ENCODE peak calls at places on chromosome 21, in six cellular contexts. H, X, M, A, U and J are unnamed samples.

GRCh38 chr21:14086553-14086952 is 124.2 kb downstream of the LIPI start:
- DNase-seq in M (no peak), H (no peak), U (no peak), A (no peak), X (no peak), J (no peak)

GRCh38 chr21:16423921-16424320 is 694.1 kb downstream of the USP25 start:
- DNase-seq in H (no peak), X (no peak), U (no peak), A (no peak), M (no peak), J (no peak)

GRCh38 chr21:36209626-36210171 is 53.1 kb downstream of the DOP1B start:
- DNase-seq in X (peak), U (peak), A (no peak), H (peak), M (peak), J (peak)

GRCh38 chr21:35375115-35375514 is 326.0 kb upstream of the RUNX1 start:
- DNase-seq in M (peak), A (no peak), H (no peak), U (no peak), X (no peak), J (no peak)

GRCh38 chr21:38325761-38326420 is 69.1 kb downstream of the KCNJ15 start:
- DNase-seq in H (no peak), X (no peak), A (no peak), M (no peak), U (no peak), J (no peak)

GRCh38 chr21:37172646-37173045 is 94.5 kb downstream of the VPS26C start:
- DNase-seq in A (no peak), U (no peak), M (no peak), X (no peak), H (no peak), J (no peak)

GRCh38 chr21:36297938-36298572 is 21.9 kb upstream of the MORC3 start:
- DNase-seq in M (no peak), A (no peak), U (no peak), X (no peak), H (peak), J (peak)

GRCh38 chr21:28294046-28294445 is 698.6 kb downstream of the LTN1 start:
- DNase-seq in M (peak), H (no peak), X (no peak), A (no peak), U (no peak), J (no peak)

GRCh38 chr21:27769763-27770162 is 802.9 kb upstream of the ADAMTS5 start:
- DNase-seq in X (no peak), H (no peak), A (no peak), M (no peak), U (no peak), J (no peak)

GRCh38 chr21:37636152-37636860 is 269.7 kb downstream of the DYRK1A start:
- DNase-seq in H (no peak), A (no peak), U (no peak), M (peak), X (no peak), J (peak)

GRCh38 chr21:33642896-33643657 is 776 bp downstream of the ITSN1 start:
- DNase-seq in H (peak), M (no peak), A (no peak), U (no peak), X (peak), J (peak)

GRCh38 chr21:33362044-33362555 is 37.3 kb downstream of the IFNAR1 start:
- DNase-seq in H (peak), A (peak), M (no peak), X (no peak), U (no peak), J (no peak)

GRCh38 chr21:43370888-43371570 is 55.9 kb downstream of the SIK1 start:
- DNase-seq in M (no peak), X (no peak), U (no peak), A (no peak), H (no peak), J (no peak)

GRCh38 chr21:42321231-42321630 is 6.0 kb upstream of the TFF3 start:
- DNase-seq in X (no peak), H (no peak), M (no peak), A (no peak), U (no peak), J (no peak)

GRCh38 chr21:15278279-15278678 is 213.5 kb upstream of the NRIP1 start:
- DNase-seq in U (no peak), H (no peak), X (no peak), A (no peak), M (no peak), J (no peak)

GRCh38 chr21:25541042-25541441 is 66.2 kb downstream of the MRPL39 start:
- DNase-seq in U (no peak), X (no peak), M (no peak), H (no peak), A (no peak), J (no peak)

GRCh38 chr21:41363370-41364270 is 1.8 kb downstream of the MX2 start:
- DNase-seq in M (no peak), U (no peak), A (no peak), H (no peak), X (no peak), J (no peak)

GRCh38 chr21:35045539-35046222 is 3.4 kb downstream of the RUNX1 start:
- DNase-seq in A (no peak), U (no peak), M (no peak), H (peak), X (no peak), J (no peak)

GRCh38 chr21:35266546-35266945 is 217.4 kb upstream of the RUNX1 start:
- DNase-seq in U (no peak), A (no peak), X (no peak), M (no peak), H (no peak), J (no peak)

GRCh38 chr21:46112731-46113215 is 14.9 kb downstream of the COL6A2 start:
- DNase-seq in U (no peak), X (peak), M (no peak), A (no peak), H (peak), J (no peak)

GRCh38 chr21:41653944-41654625 is 112.8 kb downstream of the RIPK4 start:
- DNase-seq in A (no peak), U (no peak), H (no peak), M (peak), X (no peak), J (no peak)

DNA sequence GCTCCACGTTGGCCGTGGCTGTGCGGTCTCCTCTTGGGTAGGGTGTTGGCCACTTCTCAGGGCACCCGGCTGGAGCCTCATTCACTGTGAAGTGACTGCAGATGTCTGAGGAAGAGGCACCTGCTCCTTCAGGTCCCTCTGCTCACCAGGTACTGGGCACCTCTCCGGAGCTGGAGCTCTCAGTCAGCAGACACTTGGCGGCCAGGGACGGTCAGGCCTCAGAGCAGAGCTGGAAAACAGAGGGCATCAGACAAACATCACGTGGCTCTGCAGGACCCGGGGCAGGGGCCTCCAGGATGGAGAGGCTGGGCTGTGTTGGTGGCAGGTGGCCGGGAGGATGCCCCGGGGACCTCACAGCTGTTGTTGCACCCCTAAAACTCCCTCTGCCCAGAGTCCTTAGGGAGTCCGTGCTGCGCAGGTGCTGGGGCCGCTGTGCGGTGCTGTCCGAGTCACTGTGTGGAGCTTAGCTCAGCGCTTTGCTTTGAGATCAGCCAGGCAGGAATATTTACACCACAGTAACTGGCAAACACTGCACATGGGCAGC is 59.7 kb downstream of the SLX9 start:
- DNase-seq in A (no peak), X (peak), H (no peak), M (no peak), U (no peak), J (no peak)
- TF ChIP-seq CTCF in A (no peak), X (no peak), H (no peak), M (no peak), U (no peak), J (no peak)

GRCh38 chr21:44875341-44875740 is 1.9 kb upstream of the PTTG1IP start:
- DNase-seq in M (peak), A (no peak), X (no peak), U (no peak), H (no peak), J (no peak)
- TF ChIP-seq CTCF in M (no peak), A (no peak), X (no peak), U (no peak), H (no peak), J (no peak)

GRCh38 chr21:22363504-22363903 is 1365.3 kb downstream of the NCAM2 start:
- DNase-seq in M (no peak), H (no peak), A (no peak), U (no peak), X (no peak), J (no peak)

GRCh38 chr21:22364163-22364562 is 1366.0 kb downstream of the NCAM2 start:
- DNase-seq in X (no peak), M (no peak), A (no peak), U (no peak), H (no peak), J (no peak)
- TF ChIP-seq CTCF in X (no peak), M (no peak), A (no peak), U (no peak), H (no peak), J (no peak)

DNA sequence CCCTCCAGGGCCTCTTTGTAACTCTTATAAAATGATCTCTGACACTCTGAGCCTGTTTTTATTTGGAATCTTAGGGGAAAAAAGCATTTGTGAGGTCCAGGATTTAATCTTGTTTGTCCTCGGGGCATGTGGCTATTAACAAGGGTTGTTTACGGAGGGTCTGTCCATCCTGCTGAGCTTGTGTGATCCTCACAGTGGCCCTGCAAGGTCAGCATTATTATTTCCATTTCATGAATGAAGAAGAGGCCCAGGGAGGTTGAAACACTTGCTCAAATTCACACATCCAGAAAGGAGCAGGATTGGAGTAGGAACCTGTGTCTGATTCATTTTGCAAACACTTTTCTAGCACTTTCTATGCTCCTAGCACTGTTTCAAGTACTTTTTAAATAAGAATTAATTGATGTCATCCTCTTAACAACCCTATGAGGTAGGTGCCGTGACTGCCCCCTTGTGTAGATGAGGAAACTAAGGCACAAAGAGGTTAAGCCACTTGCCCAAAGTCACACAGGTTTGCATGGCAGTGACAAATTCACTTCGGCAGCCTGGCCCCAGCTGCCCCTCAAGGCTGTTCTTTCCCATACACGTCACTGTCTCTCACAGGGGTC is 178.9 kb downstream of the MIS18A start:
- DNase-seq in X (no peak), U (no peak), A (no peak), M (no peak), H (no peak), J (no peak)
- TF ChIP-seq CTCF in X (peak), U (no peak), A (peak), M (no peak), H (no peak), J (no peak)